ENCODE peak calls at places on chromosomes 7 and 10, in eight cellular contexts. J is MM.1S, M is GM12878, G is hepatocyte, F is A549, V is colonic mucosa, T is Peyer's patch, W is IMR-90. K is an unnamed sample.

GRCh38 chr10:26881600-26882331 is 21.0 kb upstream of the ABI1 start:
- DNase-seq in J (peak; percentile 69), M (no peak), G (peak; percentile 63), F (peak; percentile 55), V (no peak), T (no peak), W (peak; percentile 76), K (no peak)

GRCh38 chr7:124263232-124263827 is 230.5 kb upstream of the TMEM229A start:
- DNase-seq in J (peak; percentile 92), M (peak; percentile 31), G (peak; percentile 7), F (no peak), V (no peak), T (no peak), W (peak; percentile 54), K (no peak)

GRCh38 chr7:112286294-112287086 is 80.0 kb downstream of the ZNF277 start:
- DNase-seq in J (no peak), M (peak; percentile 15), G (no peak), F (no peak), V (no peak), T (no peak), W (no peak), K (no peak)

GRCh38 chr10:36779238-36779846 is 346.1 kb upstream of the ANKRD30A start:
- DNase-seq in J (no peak), M (no peak), G (peak; percentile 71), F (peak; percentile 47), V (no peak), T (no peak), W (peak; percentile 81), K (no peak)

GRCh38 chr10:1552881-1553595 is 184.3 kb downstream of the ADARB2 start:
- DNase-seq in J (no peak), M (no peak), G (no peak), F (no peak), V (no peak), T (no peak), W (no peak), K (no peak)

GRCh38 chr7:116955340-116955739 is 2.0 kb downstream of the ST7 start:
- DNase-seq in J (no peak), M (no peak), G (no peak), F (no peak), V (no peak), T (no peak), W (no peak), K (no peak)

GRCh38 chr7:71591876-71592275 is 459.9 kb downstream of the GALNT17 start:
- DNase-seq in J (no peak), M (no peak), G (no peak), F (no peak), V (no peak), T (no peak), W (no peak), K (no peak)

GRCh38 chr10:90847436-90847835 is 10.4 kb downstream of the HTR7 start:
- DNase-seq in J (no peak), M (no peak), G (no peak), F (no peak), V (no peak), T (no peak), W (peak; percentile 37), K (no peak)

GRCh38 chr7:110677405-110677804 is 413.5 kb upstream of the LRRN3 start:
- DNase-seq in J (no peak), M (no peak), G (peak; percentile 56), F (no peak), V (no peak), T (no peak), W (peak; percentile 66), K (no peak)

GRCh38 chr10:59833810-59834209 is 72.5 kb downstream of the CCDC6 start:
- DNase-seq in J (peak; percentile 31), M (no peak), G (no peak), F (no peak), V (peak; percentile 53), T (no peak), W (no peak), K (no peak)

GRCh38 chr7:82926477-82926876 is 236.2 kb downstream of the PCLO start:
- DNase-seq in J (no peak), M (no peak), G (no peak), F (no peak), V (no peak), T (no peak), W (no peak), K (no peak)

GRCh38 chr10:29184601-29185000 is 104.3 kb upstream of the LYZL1 start:
- DNase-seq in J (no peak), M (no peak), G (no peak), F (no peak), V (no peak), T (no peak), W (no peak), K (no peak)

GRCh38 chr7:81111358-81111757 is 192.5 kb upstream of the SEMA3C start:
- DNase-seq in J (no peak), M (no peak), G (peak; percentile 27), F (no peak), V (no peak), T (no peak), W (peak; percentile 95), K (no peak)

DNA sequence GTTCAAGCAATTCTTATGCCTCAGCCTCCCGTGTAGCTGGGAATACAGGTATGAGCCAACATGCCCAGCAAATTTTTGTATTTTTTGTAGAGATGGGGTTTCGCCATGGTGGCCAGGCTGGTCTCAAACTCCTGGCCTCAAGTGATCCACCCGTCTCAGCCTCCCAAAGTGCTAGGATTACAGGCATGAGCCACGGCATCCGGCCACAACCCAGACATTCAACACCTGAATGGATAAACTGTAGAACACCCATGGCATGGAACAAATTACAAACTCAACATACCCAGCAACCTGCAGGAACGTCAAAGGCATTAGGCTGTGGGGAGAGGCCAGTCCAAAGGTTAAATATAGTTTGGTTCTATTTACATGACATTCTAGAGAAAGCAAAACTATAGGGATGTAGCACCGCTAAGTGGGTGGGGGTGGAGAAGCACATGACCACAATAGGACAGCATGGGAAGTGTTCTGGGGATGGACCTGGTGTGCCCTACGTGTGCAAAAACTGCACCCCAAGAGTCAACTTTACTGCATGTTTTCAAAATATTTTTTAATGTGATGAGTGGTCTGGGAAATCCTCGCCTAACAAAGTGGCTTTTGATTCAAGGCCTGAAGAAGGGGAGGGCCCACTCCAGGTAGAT is 6.5 kb upstream of the PGAM2 start:
- DNase-seq in J (no peak), M (no peak), G (peak; percentile 55), F (no peak), V (peak; percentile 47), T (no peak), W (no peak), K (no peak)
- H3K27ac ChIP-seq in J (no peak overlapping the region), M (no peak overlapping the region), G (peak overlapping the region; percentile 66), F (peak overlapping the region; percentile 51), V (peak overlapping the region; percentile 89), T (no peak overlapping the region), W (no peak overlapping the region), K (peak overlapping the region; percentile 82)

GRCh38 chr10:116185199-116185598 is 87.8 kb downstream of the GFRA1 start:
- DNase-seq in J (no peak), M (no peak), G (no peak), F (no peak), V (no peak), T (no peak), W (no peak), K (no peak)

GRCh38 chr10:116186273-116186672 is 86.7 kb downstream of the GFRA1 start:
- DNase-seq in J (no peak), M (no peak), G (no peak), F (no peak), V (no peak), T (no peak), W (no peak), K (no peak)

GRCh38 chr10:116183733-116184447 is 89.1 kb downstream of the GFRA1 start:
- DNase-seq in J (no peak), M (no peak), G (peak; percentile 45), F (no peak), V (no peak), T (no peak), W (peak; percentile 29), K (no peak)

GRCh38 chr10:116182426-116182825 is 90.6 kb downstream of the GFRA1 start:
- DNase-seq in J (no peak), M (no peak), G (no peak), F (no peak), V (no peak), T (no peak), W (no peak), K (no peak)

DNA sequence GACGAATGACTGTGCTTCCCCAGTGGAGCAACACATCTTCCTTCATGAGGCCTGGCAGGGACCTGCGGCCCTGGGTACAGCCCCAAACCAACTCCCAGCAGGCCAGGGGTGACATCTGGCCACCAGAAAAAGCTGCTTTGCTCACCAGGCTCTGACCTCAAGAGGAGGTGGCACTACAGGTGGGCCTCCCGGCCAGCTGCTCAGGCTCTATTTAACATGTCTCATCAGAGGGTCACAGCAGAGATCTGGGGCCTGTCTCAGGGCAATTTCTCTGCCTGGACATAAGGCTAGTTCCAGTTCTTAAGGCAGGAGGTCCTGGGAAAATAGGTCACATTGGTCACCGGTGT is 88.6 kb downstream of the GFRA1 start:
- DNase-seq in J (no peak), M (no peak), G (no peak), F (no peak), V (no peak), T (no peak), W (no peak), K (no peak)
- H3K4me3 ChIP-seq in J (no peak overlapping the region), M (no peak overlapping the region), G (no peak overlapping the region), F (no peak overlapping the region), V (no peak overlapping the region), T (no peak overlapping the region), W (no peak overlapping the region), K (no peak overlapping the region)

GRCh38 chr7:101986335-101986734 is 168.9 kb downstream of the CUX1 start:
- DNase-seq in J (no peak), M (no peak), G (peak; percentile 28), F (no peak), V (no peak), T (no peak), W (peak; percentile 30), K (no peak)

GRCh38 chr7:101984997-101985645 is 167.7 kb downstream of the CUX1 start:
- DNase-seq in J (no peak), M (no peak), G (no peak), F (no peak), V (no peak), T (no peak), W (no peak), K (no peak)

GRCh38 chr7:101985646-101986199 is 168.3 kb downstream of the CUX1 start:
- DNase-seq in J (no peak), M (no peak), G (no peak), F (no peak), V (no peak), T (no peak), W (no peak), K (no peak)

GRCh38 chr7:101984141-101984879 is 166.9 kb downstream of the CUX1 start:
- DNase-seq in J (no peak), M (no peak), G (no peak), F (peak; percentile 23), V (peak; percentile 63), T (no peak), W (no peak), K (no peak)

GRCh38 chr7:101983147-101983811 is 165.9 kb downstream of the CUX1 start:
- DNase-seq in J (no peak), M (no peak), G (no peak), F (no peak), V (no peak), T (no peak), W (no peak), K (no peak)
- TF ChIP-seq CTCF in J (no peak), M (no peak), G (no peak), F (no peak), V (no peak), T (no peak), W (no peak), K (no peak)

GRCh38 chr7:130195396-130195795 is 9.8 kb downstream of the TMEM209 start:
- DNase-seq in J (no peak), M (no peak), G (no peak), F (no peak), V (no peak), T (no peak), W (no peak), K (no peak)
- H3K27ac ChIP-seq in J (no peak overlapping the region), M (no peak overlapping the region), G (no peak overlapping the region), F (no peak overlapping the region), V (no peak overlapping the region), T (no peak overlapping the region), W (no peak overlapping the region), K (no peak overlapping the region)